ENCODE peak calls at places on chromosomes 13 and 19, in six cellular contexts. G is kidney, K is heart right ventricle, B is choroid plexus epithelial cell, P is mucosa of descending colon, T is AG10803. D is an unnamed sample.

GRCh38 chr13:46751811-46752635 is 44.9 kb downstream of the ESD start:
- DNase-seq in G (no peak), K (no peak), B (peak; percentile 18), P (no peak), T (peak; percentile 60), D (peak; percentile 19)

GRCh38 chr13:109945206-109945960 is 159.0 kb upstream of the IRS2 start:
- DNase-seq in G (no peak), K (no peak), B (peak; percentile 85), P (no peak), T (peak; percentile 92), D (peak; percentile 63)

GRCh38 chr13:61253105-61253877 is 162.4 kb downstream of the PCDH20 start:
- DNase-seq in G (no peak), K (no peak), B (no peak), P (no peak), T (no peak), D (no peak)

GRCh38 chr13:73776137-73776785 is 357.9 kb downstream of the KLF12 start:
- DNase-seq in G (no peak), K (no peak), B (no peak), P (no peak), T (no peak), D (no peak)

GRCh38 chr13:75356426-75356825 is 125.5 kb downstream of the TBC1D4 start:
- DNase-seq in G (no peak), K (no peak), B (peak; percentile 34), P (no peak), T (no peak), D (no peak)

GRCh38 chr13:33087091-33087490 is 70.9 kb downstream of the KL start:
- DNase-seq in G (no peak), K (no peak), B (peak; percentile 74), P (no peak), T (no peak), D (no peak)

GRCh38 chr13:40433577-40433976 is 232.9 kb downstream of the FOXO1 start:
- DNase-seq in G (no peak), K (no peak), B (no peak), P (peak; percentile 68), T (no peak), D (no peak)

GRCh38 chr19:35856001-35856400 is 710 bp upstream of the KIRREL2 start:
- DNase-seq in G (no peak), K (no peak), B (no peak), P (no peak), T (no peak), D (no peak)

GRCh38 chr13:35518337-35518736 is 41.8 kb upstream of the MAB21L1 start:
- DNase-seq in G (no peak), K (no peak), B (peak; percentile 9), P (no peak), T (no peak), D (no peak)

GRCh38 chr13:70568571-70568970 is 460.3 kb upstream of the KLHL1 start:
- DNase-seq in G (no peak), K (no peak), B (peak; percentile 76), P (no peak), T (peak; percentile 20), D (no peak)

GRCh38 chr19:16070366-16070990 is 5.8 kb upstream of the TPM4 start:
- DNase-seq in G (peak; percentile 91), K (peak; percentile 50), B (no peak), P (peak; percentile 96), T (no peak), D (no peak)
- H3K4me3 ChIP-seq in G (no peak overlapping the region), K (no peak overlapping the region), B (no peak overlapping the region), P (no peak overlapping the region), T (no peak overlapping the region), D (no peak overlapping the region)

GRCh38 chr19:31985001-31985605 is 360.3 kb upstream of the ZNF507 start:
- DNase-seq in G (no peak), K (no peak), B (no peak), P (no peak), T (no peak), D (no peak)
- TF ChIP-seq CTCF in G (no peak), K (no peak), B (no peak), P (no peak), T (no peak), D (no peak)

GRCh38 chr19:30668521-30669155 is 296.5 kb downstream of the ZNF536 start:
- DNase-seq in G (peak; percentile 55), K (no peak), B (no peak), P (no peak), T (no peak), D (no peak)

GRCh38 chr19:30669329-30670010 is 297.3 kb downstream of the ZNF536 start:
- DNase-seq in G (peak; percentile 84), K (peak; percentile 56), B (peak; percentile 50), P (no peak), T (peak; percentile 44), D (no peak)

GRCh38 chr19:30670562-30671513 is 298.7 kb downstream of the ZNF536 start:
- DNase-seq in G (peak; percentile 65), K (no peak), B (no peak), P (no peak), T (no peak), D (no peak)

GRCh38 chr19:30671622-30672051 is 299.5 kb downstream of the ZNF536 start:
- DNase-seq in G (peak; percentile 16), K (peak; percentile 55), B (no peak), P (no peak), T (peak; percentile 53), D (no peak)

DNA sequence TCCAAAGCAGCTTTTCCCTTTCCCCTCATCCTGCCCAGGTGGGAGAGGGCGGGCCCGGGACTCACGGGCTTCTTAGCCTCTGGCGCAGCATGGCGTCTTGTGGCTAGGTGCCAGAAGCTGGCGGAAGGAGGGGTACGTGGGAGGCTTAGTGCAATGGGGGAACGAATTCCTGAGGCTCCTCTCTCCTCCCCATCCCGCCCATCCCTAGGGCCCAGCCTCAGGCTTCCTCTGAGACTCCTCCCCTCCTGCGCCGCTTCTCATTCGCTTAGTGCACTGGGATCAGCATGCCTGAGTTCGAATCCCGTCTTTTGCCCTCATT is 297.8 kb downstream of the ZNF536 start:
- DNase-seq in G (peak; percentile 65), K (no peak), B (no peak), P (no peak), T (no peak), D (no peak)
- H3K4me3 ChIP-seq in G (no peak overlapping the region), K (no peak overlapping the region), B (no peak overlapping the region), P (no peak overlapping the region), T (no peak overlapping the region), D (no peak overlapping the region)

DNA sequence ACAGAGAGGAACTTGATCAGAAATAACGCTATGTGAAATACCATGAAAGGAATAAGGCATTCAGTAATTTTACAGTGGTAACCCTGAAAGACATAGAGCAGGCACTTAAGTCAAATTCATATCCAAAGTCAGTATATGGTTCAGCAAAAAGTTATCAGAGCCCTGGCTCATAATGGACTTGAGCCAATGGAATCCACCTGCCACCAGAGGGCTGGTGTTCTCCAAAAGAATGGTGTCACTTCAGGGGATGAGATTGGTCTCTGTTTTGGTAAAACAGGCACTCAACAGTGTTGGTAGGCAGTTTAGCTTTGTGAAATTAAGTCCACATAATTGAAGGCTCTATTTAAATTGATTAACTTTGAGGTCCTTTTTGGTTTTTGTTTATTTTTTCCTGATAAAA is 93.9 kb downstream of the LIG4 start:
- DNase-seq in G (no peak), K (no peak), B (no peak), P (no peak), T (no peak), D (no peak)
- TF ChIP-seq CTCF in G (no peak), K (no peak), B (no peak), P (no peak), T (no peak), D (no peak)

GRCh38 chr13:48318714-48319457 is 15.3 kb downstream of the RB1 start:
- DNase-seq in G (peak; percentile 73), K (peak; percentile 19), B (no peak), P (peak; percentile 61), T (peak; percentile 19), D (no peak)
- H3K4me3 ChIP-seq in G (no peak overlapping the region), K (peak overlapping the region; percentile 45), B (no peak overlapping the region), P (no peak overlapping the region), T (no peak overlapping the region), D (no peak overlapping the region)

DNA sequence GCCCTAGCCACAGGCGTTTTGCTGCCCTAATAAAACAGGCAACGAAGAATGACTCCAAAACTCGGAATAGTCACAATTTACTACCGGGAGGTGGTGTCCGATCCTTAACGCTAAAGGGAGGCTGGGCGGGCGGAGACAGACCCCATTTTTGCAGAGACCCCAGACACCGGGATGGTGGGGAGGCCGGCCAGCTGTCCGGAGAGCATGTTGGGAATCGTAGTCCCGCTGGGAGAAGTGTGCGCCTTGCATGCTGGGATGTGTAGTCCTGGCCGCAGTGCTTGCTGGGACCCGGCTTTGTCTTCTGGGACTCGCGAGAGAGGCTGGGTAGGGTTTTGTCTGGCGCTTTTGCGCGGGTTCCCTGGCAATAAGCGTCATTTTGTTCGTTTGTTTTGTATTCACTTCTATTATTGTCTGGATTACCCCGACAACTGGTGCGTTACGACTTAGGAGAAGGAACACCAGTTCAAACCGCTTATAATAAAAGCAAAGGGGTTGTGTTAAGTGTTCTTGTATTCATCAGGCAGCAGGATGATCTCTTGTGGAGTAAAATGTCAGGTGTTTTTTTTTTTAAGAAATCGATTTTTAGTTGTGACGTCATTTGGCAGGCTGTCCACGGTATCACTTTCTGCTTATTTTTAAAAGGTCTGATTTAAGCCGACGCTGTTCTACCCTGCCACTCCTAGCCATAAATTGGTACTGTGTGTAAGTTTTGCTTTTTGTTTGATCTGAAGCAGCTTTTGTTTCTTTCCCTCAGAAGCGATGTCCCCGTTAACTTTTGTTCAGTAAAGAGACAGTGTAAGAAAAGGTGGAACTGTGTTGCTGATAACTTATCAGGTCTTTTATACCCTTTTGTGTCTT is 676 bp upstream of the HSPH1 start:
- DNase-seq in G (peak; percentile 98), K (peak; percentile 97), B (peak; percentile 99), P (peak; percentile 98), T (peak; percentile 98), D (peak; percentile 89)
- TF ChIP-seq CTCF in G (no peak), K (no peak), B (no peak), P (no peak), T (no peak), D (no peak)

GRCh38 chr19:10419646-10420443 is 493 bp upstream of the PDE4A start:
- DNase-seq in G (peak; percentile 77), K (no peak), B (peak; percentile 94), P (no peak), T (no peak), D (no peak)
- H3K4me3 ChIP-seq in G (no peak overlapping the region), K (peak overlapping the region; percentile 26), B (peak overlapping the region; percentile 65), P (no peak overlapping the region), T (peak overlapping the region; percentile 40), D (peak overlapping the region; percentile 52)

D was measured in AG04449.